ENCODE peak calls at places on chromosome X, in seven cellular contexts. S, N, X, A, O, J and K are unnamed samples.
A peak's percentile ranks its signal among the peaks of the same experiment; 100 is the strongest.

GRCh38 chrX:135213200-135213844 is 38.5 kb upstream of the ETDA start:
- DNase-seq in X (no peak), S (no peak), O (no peak), N (no peak), J (no peak), A (no peak), K (no peak)

GRCh38 chrX:63436865-63437264 is 85.7 kb upstream of the SPIN4 start:
- DNase-seq in A (no peak), J (no peak), O (peak; percentile 49), S (no peak), X (no peak), N (no peak), K (no peak)

GRCh38 chrX:154530286-154530685 is 14.3 kb upstream of the FAM3A start:
- DNase-seq in S (no peak), J (no peak), O (peak; percentile 59), X (no peak), A (no peak), N (no peak), K (no peak)

GRCh38 chrX:102711872-102712215 is 404 bp upstream of the GPRASP2 start:
- DNase-seq in A (no peak), J (no peak), O (no peak), X (no peak), N (no peak), S (no peak), K (no peak)

GRCh38 chrX:136260801-136261200 is 9.6 kb upstream of the MAP7D3 start:
- DNase-seq in O (peak; percentile 46), X (peak; percentile 72), N (no peak), A (no peak), S (peak; percentile 89), J (no peak), K (no peak)

GRCh38 chrX:136146614-136147319 is 566 bp upstream of the FHL1 start:
- DNase-seq in S (no peak), J (no peak), X (peak; percentile 22), A (peak; percentile 51), O (no peak), N (no peak), K (no peak)

GRCh38 chrX:47226071-47226470 is 6.7 kb upstream of the USP11 start:
- DNase-seq in X (no peak), J (no peak), O (no peak), N (no peak), A (no peak), S (no peak), K (no peak)

GRCh38 chrX:138875472-138875871 is 164.0 kb upstream of the FGF13 start:
- DNase-seq in X (no peak), J (no peak), S (no peak), A (no peak), O (no peak), N (no peak), K (no peak)

GRCh38 chrX:124028177-124028576 is 66.7 kb downstream of the STAG2 start:
- DNase-seq in A (no peak), J (no peak), N (no peak), S (peak; percentile 71), X (no peak), O (no peak), K (no peak)

GRCh38 chrX:71543316-71543715 is 10.4 kb downstream of the OGT start:
- DNase-seq in S (peak; percentile 83), J (no peak), A (no peak), N (no peak), X (peak; percentile 74), O (peak; percentile 90), K (no peak)

DNA sequence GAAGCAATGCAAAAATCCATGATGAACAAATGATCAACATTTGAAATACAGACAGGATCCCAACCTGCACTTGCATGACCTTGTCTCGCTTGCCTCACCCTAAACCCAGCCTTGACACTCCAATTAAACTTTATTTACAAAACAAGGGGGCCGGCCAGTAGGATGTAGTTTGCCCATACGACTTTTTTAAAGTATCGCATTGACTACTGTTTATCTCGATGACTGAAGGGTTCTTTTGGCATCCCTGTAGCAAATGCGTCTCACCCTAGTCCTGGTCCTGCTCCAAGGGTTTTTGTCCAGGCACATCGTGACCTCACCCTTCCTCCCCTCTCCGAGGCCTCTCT is 430 bp upstream of the SLC25A5 start:
- DNase-seq in N (no peak), S (no peak), A (no peak), X (no peak), O (no peak), J (no peak), K (no peak)
- H4K8ac ChIP-seq in N (no peak overlapping the region), S (peak overlapping the region; percentile 66), A (no peak overlapping the region), X (no peak overlapping the region), O (peak overlapping the region; percentile 43), J (no peak overlapping the region), K (no peak overlapping the region)

GRCh38 chrX:34658316-34658715 is 1.2 kb upstream of the TMEM47 start:
- DNase-seq in O (no peak), X (no peak), S (peak; percentile 40), A (no peak), J (no peak), N (no peak), K (no peak)

GRCh38 chrX:34656467-34656841 is 631 bp downstream of the TMEM47 start:
- DNase-seq in O (no peak), N (peak; percentile 36), X (peak; percentile 9), S (no peak), J (peak; percentile 6), A (no peak), K (no peak)

GRCh38 chrX:34656842-34657780 is at the start of gene TMEM47:
- DNase-seq in N (peak; percentile 97), S (peak; percentile 70), O (peak; percentile 57), X (peak; percentile 83), J (peak; percentile 87), A (peak; percentile 72), K (peak; percentile 80)

GRCh38 chrX:34655496-34656258 is 1.4 kb downstream of the TMEM47 start:
- DNase-seq in S (no peak), O (no peak), A (no peak), N (no peak), X (peak; percentile 34), J (peak; percentile 14), K (no peak)

DNA sequence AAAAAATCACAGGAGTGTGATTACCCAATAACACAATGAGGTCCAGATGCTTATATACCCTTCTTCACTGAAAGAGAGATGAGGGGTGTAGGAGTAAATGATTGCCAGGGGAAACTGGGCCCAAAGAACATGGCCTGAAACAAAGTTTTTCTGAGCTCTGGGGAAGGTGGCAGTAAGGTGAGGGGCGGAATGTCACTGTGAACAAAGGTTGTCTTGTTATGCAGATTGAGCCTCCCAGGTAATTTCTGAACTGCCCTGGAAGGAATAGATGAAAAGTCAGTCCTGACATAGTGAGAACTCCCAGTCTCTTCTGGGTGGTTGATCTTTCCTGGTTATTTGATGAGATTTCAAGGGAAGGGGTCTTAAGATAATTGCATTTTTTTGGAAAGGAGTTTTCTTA is 2.5 kb upstream of the TMEM47 start:
- DNase-seq in X (no peak), A (no peak), O (no peak), J (no peak), S (no peak), N (peak; percentile 53), K (no peak)
- H4K8ac ChIP-seq in X (no peak overlapping the region), A (no peak overlapping the region), O (no peak overlapping the region), J (no peak overlapping the region), S (no peak overlapping the region), N (no peak overlapping the region), K (no peak overlapping the region)

DNA sequence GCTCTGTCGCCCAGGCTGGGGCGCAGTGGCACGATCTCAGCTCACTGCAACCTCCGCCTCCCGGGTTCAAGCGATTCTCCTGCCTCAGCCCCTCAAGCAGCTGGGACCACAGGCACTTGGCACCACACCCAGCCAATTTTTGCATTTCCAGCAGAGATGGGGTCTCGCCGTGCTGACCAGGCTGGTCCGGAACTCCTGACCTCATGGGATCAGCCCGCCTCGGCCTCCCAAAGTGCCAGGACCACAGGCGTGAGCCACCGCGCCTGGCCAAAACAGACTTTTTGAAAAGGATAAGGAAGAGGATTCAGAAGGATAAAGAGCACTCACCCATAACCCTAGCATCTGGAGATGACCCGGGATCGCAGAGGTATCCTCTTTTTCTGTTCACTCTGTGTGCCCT is 224.5 kb upstream of the AGTR2 start:
- DNase-seq in N (no peak), A (no peak), X (no peak), O (no peak), S (no peak), J (no peak), K (no peak)
- H4K8ac ChIP-seq in N (no peak overlapping the region), A (no peak overlapping the region), X (no peak overlapping the region), O (no peak overlapping the region), S (no peak overlapping the region), J (no peak overlapping the region), K (no peak overlapping the region)

GRCh38 chrX:40157228-40158035 is 59.7 kb upstream of the BCOR start:
- DNase-seq in S (no peak), J (peak; percentile 9), A (peak; percentile 61), O (peak; percentile 51), N (peak; percentile 78), X (peak; percentile 39), K (no peak)

GRCh38 chrX:40155617-40156471 is 58.1 kb upstream of the BCOR start:
- DNase-seq in N (no peak), O (no peak), X (no peak), J (peak; percentile 37), S (no peak), A (peak; percentile 48), K (no peak)

GRCh38 chrX:40154853-40155616 is 57.3 kb upstream of the BCOR start:
- DNase-seq in N (peak; percentile 75), X (peak; percentile 77), O (peak; percentile 76), A (peak; percentile 52), J (peak; percentile 80), S (peak; percentile 50), K (no peak)

GRCh38 chrX:40158036-40158706 is 60.4 kb upstream of the BCOR start:
- DNase-seq in O (peak; percentile 57), J (peak; percentile 34), N (peak; percentile 68), X (peak; percentile 38), A (peak; percentile 63), S (peak; percentile 17), K (no peak)

GRCh38 chrX:40156472-40157227 is 58.9 kb upstream of the BCOR start:
- DNase-seq in A (peak; percentile 62), S (no peak), N (peak; percentile 75), J (peak; percentile 26), X (peak; percentile 17), O (no peak), K (no peak)
- H4K8ac ChIP-seq in A (peak overlapping the region; percentile 90), S (no peak overlapping the region), N (no peak overlapping the region), J (no peak overlapping the region), X (peak overlapping the region; percentile 64), O (no peak overlapping the region), K (no peak overlapping the region)